ENCODE peak calls at places on chromosomes 6 and 20, in six cellular contexts. K, A, G, Z, W and M are unnamed samples.

GRCh38 chr6:11043961-11044711 is at the start of gene ELOVL2:
- DNase-seq in K (no peak), A (no peak), G (peak; percentile 59), Z (peak; percentile 59), W (peak; percentile 57), M (no peak)

GRCh38 chr6:158909938-158910337 is 90.1 kb downstream of the RSPH3 start:
- DNase-seq in K (no peak), A (no peak), G (no peak), Z (no peak), W (no peak), M (no peak)

GRCh38 chr6:147808631-147809030 is 300.1 kb downstream of the SAMD5 start:
- DNase-seq in K (no peak), A (no peak), G (no peak), Z (no peak), W (no peak), M (no peak)

GRCh38 chr6:160995271-160995670 is 3.7 kb downstream of the MAP3K4 start:
- DNase-seq in K (no peak), A (no peak), G (no peak), Z (no peak), W (no peak), M (no peak)

GRCh38 chr6:128204621-128205020 is 303.8 kb upstream of the THEMIS start:
- DNase-seq in K (no peak), A (no peak), G (no peak), Z (no peak), W (no peak), M (no peak)

GRCh38 chr6:83867527-83868161 is 8.2 kb downstream of the CYB5R4 start:
- DNase-seq in K (peak; percentile 96), A (peak; percentile 21), G (no peak), Z (no peak), W (no peak), M (peak; percentile 36)

GRCh38 chr20:6492396-6493055 is 275.0 kb upstream of the BMP2 start:
- DNase-seq in K (no peak), A (no peak), G (peak; percentile 26), Z (no peak), W (no peak), M (no peak)

GRCh38 chr6:143965503-143966171 is 42.4 kb downstream of the PLAGL1 start:
- DNase-seq in K (peak; percentile 53), A (no peak), G (no peak), Z (no peak), W (no peak), M (no peak)

GRCh38 chr6:135722182-135722581 is 129.3 kb upstream of the PDE7B start:
- DNase-seq in K (no peak), A (no peak), G (no peak), Z (no peak), W (no peak), M (no peak)

GRCh38 chr20:54475334-54476287 is at the start of gene DOK5:
- DNase-seq in K (no peak), A (no peak), G (peak; percentile 64), Z (no peak), W (peak; percentile 72), M (no peak)

GRCh38 chr6:149929422-149929821 is 6.5 kb upstream of the RAET1G start:
- DNase-seq in K (no peak), A (no peak), G (no peak), Z (no peak), W (no peak), M (no peak)

GRCh38 chr6:87155920-87156600 is 695 bp downstream of the ZNF292 start:
- DNase-seq in K (peak; percentile 32), A (no peak), G (peak; percentile 71), Z (peak; percentile 25), W (peak; percentile 60), M (peak; percentile 32)

GRCh38 chr20:22579119-22579427 is 5.3 kb downstream of the FOXA2 start:
- DNase-seq in K (no peak), A (no peak), G (peak; percentile 90), Z (no peak), W (no peak), M (peak; percentile 52)

GRCh38 chr6:47741807-47742206 is 40.0 kb upstream of the OPN5 start:
- DNase-seq in K (peak; percentile 89), A (peak; percentile 12), G (no peak), Z (peak; percentile 24), W (no peak), M (no peak)

GRCh38 chr6:75279418-75279817 is 5.2 kb downstream of the TMEM30A start:
- DNase-seq in K (no peak), A (no peak), G (no peak), Z (no peak), W (no peak), M (no peak)

GRCh38 chr6:109299695-109300564 is 82.3 kb downstream of the CD164 start:
- DNase-seq in K (no peak), A (no peak), G (no peak), Z (no peak), W (peak; percentile 73), M (peak; percentile 41)

GRCh38 chr20:16864069-16864468 is 115.9 kb downstream of the OTOR start:
- DNase-seq in K (peak; percentile 1), A (no peak), G (no peak), Z (peak; percentile 5), W (no peak), M (no peak)

GRCh38 chr6:11410539-11411307 is 126.8 kb upstream of the TMEM170B start:
- DNase-seq in K (no peak), A (no peak), G (no peak), Z (peak; percentile 21), W (no peak), M (no peak)

GRCh38 chr20:63301671-63302070 is 8.7 kb downstream of the COL20A1 start:
- DNase-seq in K (no peak), A (no peak), G (no peak), Z (no peak), W (no peak), M (no peak)

GRCh38 chr6:155517282-155517681 is 61.6 kb upstream of the NOX3 start:
- DNase-seq in K (no peak), A (no peak), G (no peak), Z (no peak), W (no peak), M (peak; percentile 28)

GRCh38 chr6:136822051-136822378 is 377 bp upstream of the PEX7 start:
- DNase-seq in K (no peak), A (no peak), G (peak; percentile 30), Z (no peak), W (no peak), M (no peak)

GRCh38 chr20:62523473-62524203 is 47.8 kb upstream of the GATA5 start:
- DNase-seq in K (no peak), A (peak; percentile 49), G (peak; percentile 80), Z (peak; percentile 76), W (no peak), M (no peak)

GRCh38 chr6:113936093-113936934 is 34.6 kb downstream of the HDAC2 start:
- DNase-seq in K (peak; percentile 58), A (peak; percentile 33), G (no peak), Z (peak; percentile 37), W (no peak), M (no peak)

GRCh38 chr6:120198033-120198432 is 848.5 kb upstream of the MAN1A1 start:
- DNase-seq in K (peak; percentile 39), A (no peak), G (no peak), Z (no peak), W (no peak), M (no peak)

GRCh38 chr6:26595669-26596269 is 984 bp upstream of the ABT1 start:
- DNase-seq in K (peak; percentile 88), A (peak; percentile 82), G (peak; percentile 94), Z (peak; percentile 82), W (peak; percentile 96), M (peak; percentile 95)

GRCh38 chr6:165776699-165777098 is 113.7 kb upstream of the PDE10A start:
- DNase-seq in K (no peak), A (no peak), G (no peak), Z (no peak), W (no peak), M (no peak)

GRCh38 chr6:165774903-165775608 is 112.0 kb upstream of the PDE10A start:
- DNase-seq in K (no peak), A (no peak), G (no peak), Z (no peak), W (no peak), M (no peak)

GRCh38 chr6:165782124-165782523 is 119.1 kb upstream of the PDE10A start:
- DNase-seq in K (no peak), A (no peak), G (no peak), Z (no peak), W (no peak), M (no peak)

GRCh38 chr6:165782812-165783211 is 119.8 kb upstream of the PDE10A start:
- DNase-seq in K (no peak), A (no peak), G (no peak), Z (no peak), W (no peak), M (no peak)

DNA sequence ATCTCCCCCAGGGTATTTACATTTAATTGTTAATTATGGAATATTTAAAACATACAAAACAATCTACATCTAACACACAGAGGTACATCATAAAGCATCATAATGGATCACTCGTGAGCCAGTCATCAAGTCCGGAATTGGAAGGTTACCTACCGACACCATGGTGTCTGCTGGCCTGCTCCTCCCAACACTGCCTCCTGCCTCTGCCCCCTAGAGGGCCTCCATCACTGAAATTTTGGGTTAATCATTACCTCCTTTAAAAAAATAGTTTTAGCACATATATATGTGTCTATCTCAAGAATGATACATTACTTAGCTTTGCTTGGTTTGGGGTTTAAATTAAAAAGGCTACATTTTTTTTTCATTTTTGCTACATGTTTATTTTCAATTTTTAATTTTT is 114.6 kb upstream of the PDE10A start:
- DNase-seq in K (no peak), A (no peak), G (no peak), Z (no peak), W (no peak), M (no peak)
- TF ChIP-seq CTCF in K (no peak), A (no peak), G (peak; percentile 44), Z (no peak), W (no peak), M (no peak)

GRCh38 chr6:15512126-15512525 is 150.7 kb downstream of the DTNBP1 start:
- DNase-seq in K (no peak), A (no peak), G (no peak), Z (no peak), W (no peak), M (no peak)
- TF ChIP-seq CTCF in K (no peak), A (no peak), G (peak; percentile 39), Z (no peak), W (peak; percentile 40), M (no peak)

GRCh38 chr6:138128096-138128495 is 20.9 kb upstream of the PERP start:
- DNase-seq in K (no peak), A (no peak), G (no peak), Z (no peak), W (no peak), M (no peak)

GRCh38 chr6:138124096-138124495 is 16.9 kb upstream of the PERP start:
- DNase-seq in K (no peak), A (no peak), G (no peak), Z (no peak), W (no peak), M (no peak)

DNA sequence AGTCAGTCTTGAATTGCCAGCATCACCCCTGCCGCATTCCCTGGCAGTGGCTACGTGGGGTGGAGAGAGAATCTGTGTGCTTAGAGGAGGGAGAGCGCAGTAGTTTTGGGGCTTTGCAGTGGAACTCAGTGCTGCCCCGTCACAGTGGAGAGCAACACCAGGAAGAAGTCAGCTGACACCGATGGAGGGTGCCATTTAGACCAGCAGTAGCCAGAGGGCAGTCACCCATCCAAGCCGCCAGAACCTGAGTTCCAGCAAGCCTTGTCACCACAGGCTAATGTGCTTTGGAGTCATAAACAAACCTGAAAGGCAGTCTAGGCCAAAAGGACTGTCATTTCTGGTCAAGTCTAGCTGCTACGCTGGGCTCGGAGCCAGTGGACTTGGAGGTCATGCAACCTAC is 22.0 kb upstream of the PERP start:
- DNase-seq in K (no peak), A (no peak), G (peak; percentile 64), Z (no peak), W (no peak), M (no peak)
- TF ChIP-seq CTCF in K (no peak), A (peak; percentile 8), G (peak; percentile 35), Z (no peak), W (no peak), M (no peak)

GRCh38 chr6:4806308-4807190 is 30.3 kb downstream of the CDYL start:
- DNase-seq in K (no peak), A (no peak), G (no peak), Z (no peak), W (no peak), M (no peak)
- TF ChIP-seq CTCF in K (no peak), A (no peak), G (no peak), Z (no peak), W (no peak), M (no peak)